ENCODE peak calls at places on chromosomes 1 and 21, in seven cellular contexts. F is right lobe of liver, Q is HFF-Myc, B is B cell, X is fibroblast of mammary gland, H is astrocyte of the cerebellum, O is MM.1S. V is an unnamed sample.

GRCh38 chr1:1397839-1398523 is 1.2 kb downstream of the CCNL2 start:
- DNase-seq in H (no peak), X (peak), Q (no peak), F (no peak), O (no peak), B (no peak), V (no peak)

GRCh38 chr1:1777950-1778826 is at the start of gene NADK:
- DNase-seq in O (peak), X (peak), H (no peak), F (peak), Q (no peak), B (peak), V (peak)

GRCh38 chr1:234108921-234109320 is 204.4 kb downstream of the SLC35F3 start:
- DNase-seq in Q (no peak), F (no peak), X (no peak), H (no peak), B (no peak), O (no peak), V (no peak)

GRCh38 chr1:156708245-156708661 is 2.9 kb upstream of the CRABP2 start:
- DNase-seq in O (no peak), B (no peak), X (peak), H (no peak), F (no peak), Q (no peak), V (no peak)

GRCh38 chr21:26147535-26147934 is 23.0 kb downstream of the APP start:
- DNase-seq in B (no peak), X (no peak), O (no peak), H (no peak), Q (no peak), F (no peak), V (no peak)

GRCh38 chr1:3625151-3625907 is 514 bp downstream of the TPRG1L start:
- DNase-seq in O (peak), Q (no peak), H (no peak), B (no peak), X (peak), F (peak), V (no peak)

GRCh38 chr1:167899253-167899681 is 14.7 kb downstream of the ADCY10 start:
- DNase-seq in B (no peak), Q (no peak), X (peak), F (peak), H (peak), O (no peak), V (peak)

GRCh38 chr1:114292194-114292593 is 138.5 kb upstream of the SYT6 start:
- DNase-seq in B (no peak), Q (no peak), H (no peak), O (no peak), F (no peak), X (no peak), V (no peak)

GRCh38 chr1:24248859-24249258 is 61.8 kb upstream of the IFNLR1 start:
- DNase-seq in B (no peak), X (no peak), H (no peak), Q (no peak), O (no peak), F (no peak), V (no peak)

GRCh38 chr1:57272150-57272549 is 151.7 kb downstream of the DAB1 start:
- DNase-seq in Q (no peak), O (no peak), H (no peak), F (no peak), X (no peak), B (no peak), V (no peak)

GRCh38 chr1:61201035-61201434 is 118.7 kb downstream of the NFIA start:
- DNase-seq in B (no peak), H (no peak), X (no peak), Q (no peak), F (no peak), O (no peak), V (no peak)

GRCh38 chr1:155816351-155816750 is 40.7 kb downstream of the GON4L start:
- DNase-seq in O (peak), F (no peak), B (no peak), X (no peak), H (no peak), Q (no peak), V (no peak)

GRCh38 chr1:226706664-226707063 is 32.4 kb downstream of the ITPKB start:
- DNase-seq in H (no peak), Q (no peak), B (no peak), F (no peak), X (no peak), O (no peak), V (no peak)

GRCh38 chr1:220698607-220699016 is 8.4 kb downstream of the C1orf115 start:
- DNase-seq in H (no peak), O (no peak), B (no peak), F (no peak), Q (no peak), X (no peak), V (no peak)

GRCh38 chr1:99465176-99465900 is 180.6 kb upstream of the PALMD start:
- DNase-seq in B (no peak), X (peak), H (peak), O (no peak), Q (peak), F (no peak), V (no peak)

GRCh38 chr1:166700696-166701095 is 138.6 kb upstream of the POGK start:
- DNase-seq in F (no peak), B (no peak), Q (no peak), X (no peak), H (no peak), O (no peak), V (no peak)

GRCh38 chr1:102550729-102551384 is 554.1 kb upstream of the OLFM3 start:
- DNase-seq in F (peak), B (no peak), Q (peak), O (peak), H (no peak), X (peak), V (no peak)

GRCh38 chr1:19493547-19493946 is 8.2 kb upstream of the CAPZB start:
- DNase-seq in Q (no peak), F (no peak), H (no peak), B (no peak), O (no peak), X (no peak), V (no peak)

GRCh38 chr1:150089846-150090520 is 22.4 kb downstream of the VPS45 start:
- DNase-seq in H (no peak), F (no peak), Q (no peak), O (no peak), B (no peak), X (no peak), V (no peak)

GRCh38 chr1:162200096-162200847 is 130.8 kb downstream of the NOS1AP start:
- DNase-seq in X (peak), H (no peak), F (no peak), O (no peak), Q (no peak), B (no peak), V (no peak)

GRCh38 chr1:169044296-169044695 is 62.2 kb upstream of the ATP1B1 start:
- DNase-seq in Q (no peak), F (no peak), O (peak), H (no peak), B (no peak), X (no peak), V (peak)

GRCh38 chr1:119779869-119780356 is 11.2 kb upstream of the HMGCS2 start:
- DNase-seq in Q (no peak), O (no peak), F (peak), H (no peak), B (no peak), X (peak), V (no peak)

GRCh38 chr1:221891708-221892107 is 149.8 kb upstream of the DUSP10 start:
- DNase-seq in Q (no peak), O (no peak), B (no peak), H (no peak), F (no peak), X (peak), V (no peak)

GRCh38 chr1:94973271-94973922 is 46.5 kb upstream of the CNN3 start:
- DNase-seq in O (no peak), X (no peak), F (no peak), Q (no peak), H (peak), B (no peak), V (no peak)

GRCh38 chr1:226325178-226325577 is 16.2 kb upstream of the LIN9 start:
- DNase-seq in Q (no peak), H (no peak), X (peak), O (no peak), B (no peak), F (no peak), V (no peak)

GRCh38 chr1:229408458-229409037 is 25.3 kb downstream of the ACTA1 start:
- DNase-seq in O (no peak), F (no peak), B (no peak), Q (no peak), X (no peak), H (no peak), V (no peak)

GRCh38 chr1:212431656-212432055 is 1.1 kb upstream of the NENF start:
- DNase-seq in B (no peak), X (no peak), F (no peak), O (no peak), Q (no peak), H (no peak), V (no peak)

GRCh38 chr1:217333939-217334338 is 297.0 kb downstream of the GPATCH2 start:
- DNase-seq in H (no peak), F (no peak), X (peak), O (peak), Q (no peak), B (no peak), V (peak)

GRCh38 chr1:16348414-16349182 is 3.7 kb downstream of the FBXO42 start:
- DNase-seq in B (no peak), H (peak), X (peak), O (no peak), F (no peak), Q (no peak), V (no peak)

GRCh38 chr1:178806665-178807300 is 64.1 kb downstream of the ANGPTL1 start:
- DNase-seq in F (no peak), Q (no peak), B (no peak), X (no peak), O (no peak), H (no peak), V (no peak)

GRCh38 chr1:215083408-215083961 is 948 bp downstream of the KCNK2 start:
- DNase-seq in F (no peak), O (no peak), B (no peak), X (peak), Q (no peak), H (no peak), V (no peak)

GRCh38 chr1:93705897-93706500 is 24.4 kb upstream of the BCAR3 start:
- DNase-seq in Q (no peak), X (peak), F (no peak), B (no peak), H (no peak), O (no peak), V (no peak)

GRCh38 chr21:45365608-45366241 is 39.2 kb upstream of the COL18A1 start:
- DNase-seq in Q (no peak), O (no peak), F (no peak), H (peak), X (peak), B (no peak), V (no peak)

GRCh38 chr21:41426656-41427311 is 745 bp downstream of the MX1 start:
- DNase-seq in B (no peak), Q (no peak), X (no peak), H (no peak), F (no peak), O (no peak), V (peak)

GRCh38 chr1:95084317-95085176 is 11.8 kb upstream of the ALG14 start:
- DNase-seq in H (no peak), X (peak), O (no peak), F (no peak), Q (peak), B (peak), V (peak)

GRCh38 chr1:96306809-96307208 is 414.8 kb upstream of the PTBP2 start:
- DNase-seq in B (no peak), X (peak), H (no peak), Q (no peak), F (no peak), O (no peak), V (no peak)

GRCh38 chr1:201730611-201731010 is 98.3 kb upstream of the IPO9 start:
- DNase-seq in Q (no peak), B (no peak), F (no peak), H (no peak), X (no peak), O (no peak), V (no peak)

GRCh38 chr1:9235123-9235513 is 544 bp downstream of the H6PD start:
- DNase-seq in F (no peak), X (peak), Q (no peak), H (no peak), B (peak), O (no peak), V (no peak)
- TF ChIP-seq CTCF in F (no peak), X (no peak), Q (no peak), H (no peak), B (no peak), O (no peak), V (no peak)

GRCh38 chr1:22654692-22655091 is 1.7 kb downstream of the C1QB start:
- DNase-seq in O (no peak), B (no peak), F (no peak), H (no peak), Q (no peak), X (no peak), V (no peak)
- TF ChIP-seq CTCF in O (no peak), B (no peak), F (no peak), H (peak), Q (peak), X (no peak), V (no peak)

GRCh38 chr1:31681421-31681820 is 22.4 kb downstream of the COL16A1 start:
- DNase-seq in B (no peak), Q (no peak), F (no peak), X (no peak), H (no peak), O (no peak), V (no peak)

GRCh38 chr1:31687601-31688000 is 16.2 kb downstream of the COL16A1 start:
- DNase-seq in O (no peak), B (no peak), X (no peak), Q (no peak), F (no peak), H (no peak), V (no peak)

GRCh38 chr1:31688233-31688918 is 15.4 kb downstream of the COL16A1 start:
- DNase-seq in F (no peak), O (no peak), Q (no peak), B (no peak), X (no peak), H (no peak), V (no peak)

GRCh38 chr1:31679676-31680230 is 24.1 kb downstream of the COL16A1 start:
- DNase-seq in Q (no peak), O (no peak), X (no peak), H (no peak), B (no peak), F (no peak), V (no peak)

GRCh38 chr1:31683997-31684396 is 19.8 kb downstream of the COL16A1 start:
- DNase-seq in B (no peak), F (no peak), O (peak), Q (no peak), X (no peak), H (no peak), V (peak)
- TF ChIP-seq CTCF in B (no peak), F (peak), O (peak), Q (peak), X (peak), H (peak), V (peak)

GRCh38 chr1:175376194-175376593 is 183.6 kb upstream of the KIAA0040 start:
- DNase-seq in O (peak), X (peak), F (no peak), Q (no peak), H (no peak), B (no peak), V (peak)
- TF ChIP-seq CTCF in O (peak), X (peak), F (no peak), Q (no peak), H (no peak), B (peak), V (peak)

DNA sequence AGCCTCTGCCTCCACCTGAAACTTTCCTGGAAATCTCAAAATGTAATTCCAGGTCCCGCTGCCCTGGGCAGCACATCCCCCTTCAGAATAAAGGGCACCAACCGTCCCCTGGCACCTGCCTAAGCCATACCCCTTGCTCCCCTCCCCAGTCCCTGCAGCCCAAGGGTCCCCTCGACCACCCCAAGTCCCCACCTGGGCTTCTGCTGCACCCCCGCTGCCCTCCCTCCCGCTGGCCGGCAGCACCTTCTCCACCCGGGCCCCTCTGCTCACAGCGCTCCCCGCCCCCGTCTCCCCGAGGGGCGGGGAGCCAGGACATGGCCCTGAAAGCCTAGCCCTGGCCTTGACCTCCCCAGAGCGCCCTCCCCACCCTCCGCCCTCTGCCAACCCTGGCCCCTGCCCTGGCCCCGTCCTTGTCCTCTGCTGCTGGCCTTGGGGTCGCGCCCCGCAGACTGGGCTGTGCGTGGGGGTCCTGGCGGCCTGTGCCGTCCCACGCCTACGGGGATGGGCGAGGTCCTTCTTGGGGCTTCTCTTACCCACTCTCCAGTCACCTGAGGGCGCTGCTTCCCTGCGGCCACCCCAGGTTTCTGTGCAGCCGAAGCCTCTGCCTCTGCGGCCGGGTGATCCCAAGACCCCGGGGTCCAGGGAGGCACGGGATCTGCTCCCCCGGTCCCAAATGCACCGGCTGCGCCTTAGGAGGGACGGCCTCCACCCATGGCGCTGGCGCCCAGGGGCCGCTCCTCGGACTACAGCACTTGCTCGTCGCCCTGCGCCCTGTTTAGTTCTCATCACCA is 41.7 kb downstream of the WDR4 start:
- DNase-seq in B (no peak), F (no peak), H (no peak), O (no peak), X (no peak), Q (no peak), V (peak)
- TF ChIP-seq CTCF in B (no peak), F (peak), H (no peak), O (no peak), X (no peak), Q (no peak), V (no peak)

GRCh38 chr21:30434033-30434631 is 4.1 kb downstream of the KRTAP13-4 start:
- DNase-seq in O (peak), H (peak), X (peak), F (no peak), Q (peak), B (no peak), V (no peak)
- TF ChIP-seq CTCF in O (peak), H (peak), X (peak), F (peak), Q (peak), B (peak), V (no peak)

GRCh38 chr1:84762664-84763063 is 72.4 kb upstream of the SSX2IP start:
- DNase-seq in Q (no peak), H (no peak), O (no peak), F (no peak), X (no peak), B (no peak), V (no peak)

GRCh38 chr1:84757301-84757700 is 67.0 kb upstream of the SSX2IP start:
- DNase-seq in X (no peak), O (no peak), F (no peak), H (no peak), B (no peak), Q (no peak), V (no peak)

GRCh38 chr1:84759756-84760155 is 69.5 kb upstream of the SSX2IP start:
- DNase-seq in O (no peak), H (no peak), Q (no peak), F (no peak), B (no peak), X (no peak), V (no peak)

GRCh38 chr1:84756455-84757082 is 66.3 kb upstream of the SSX2IP start:
- DNase-seq in B (no peak), F (no peak), X (no peak), Q (no peak), O (no peak), H (no peak), V (no peak)

DNA sequence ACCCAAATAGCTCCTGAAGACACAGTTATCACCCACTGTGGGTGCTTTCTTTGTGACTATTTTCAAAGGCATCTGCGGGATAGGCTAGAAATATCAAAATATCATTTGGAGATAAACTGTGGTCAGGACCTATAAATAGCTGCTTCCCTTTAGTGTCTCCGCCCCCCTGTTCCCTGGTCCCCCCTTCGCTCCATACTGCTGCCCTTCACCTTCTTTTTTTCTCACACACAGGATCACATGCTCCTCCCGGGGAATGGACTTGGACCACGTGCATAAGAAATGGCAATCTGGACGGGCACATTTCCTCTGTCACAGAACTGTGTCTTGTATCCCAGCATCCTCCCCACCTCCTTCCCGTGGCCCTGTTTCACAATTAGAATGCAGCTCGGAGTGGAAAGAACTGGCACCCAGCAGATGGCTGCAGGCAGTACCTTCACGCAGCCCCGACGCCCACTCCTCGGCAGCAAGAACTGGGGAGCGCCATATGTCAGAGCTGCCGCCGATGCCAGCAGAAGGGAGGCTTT is 68.8 kb upstream of the SSX2IP start:
- DNase-seq in H (no peak), F (no peak), X (no peak), B (no peak), O (no peak), Q (no peak), V (no peak)
- TF ChIP-seq CTCF in H (no peak), F (no peak), X (no peak), B (no peak), O (no peak), Q (no peak), V (no peak)

GRCh38 chr1:39177641-39178040 is 26.9 kb upstream of the MACF1 start:
- DNase-seq in H (no peak), O (no peak), F (no peak), Q (no peak), X (no peak), B (no peak), V (no peak)
- TF ChIP-seq CTCF in H (no peak), O (no peak), F (no peak), Q (no peak), X (no peak), B (no peak), V (no peak)

GRCh38 chr1:28668191-28668955 is at the start of gene GMEB1:
- DNase-seq in B (peak), X (peak), Q (peak), F (peak), H (peak), O (peak), V (peak)
- TF ChIP-seq CTCF in B (no peak), X (no peak), Q (no peak), F (no peak), H (no peak), O (no peak), V (no peak)

GRCh38 chr1:171985639-171986038 is 144.3 kb downstream of the DNM3 start:
- DNase-seq in H (no peak), B (no peak), X (no peak), F (no peak), O (no peak), Q (no peak), V (no peak)

GRCh38 chr1:171984850-171985485 is 143.7 kb downstream of the DNM3 start:
- DNase-seq in Q (no peak), F (no peak), O (peak), X (peak), B (no peak), H (no peak), V (peak)

GRCh38 chr1:171984262-171984661 is 143.0 kb downstream of the DNM3 start:
- DNase-seq in F (peak), O (no peak), H (no peak), X (peak), B (no peak), Q (no peak), V (no peak)

GRCh38 chr1:171988243-171988642 is 146.9 kb downstream of the DNM3 start:
- DNase-seq in X (no peak), O (no peak), B (no peak), Q (no peak), F (no peak), H (no peak), V (no peak)

DNA sequence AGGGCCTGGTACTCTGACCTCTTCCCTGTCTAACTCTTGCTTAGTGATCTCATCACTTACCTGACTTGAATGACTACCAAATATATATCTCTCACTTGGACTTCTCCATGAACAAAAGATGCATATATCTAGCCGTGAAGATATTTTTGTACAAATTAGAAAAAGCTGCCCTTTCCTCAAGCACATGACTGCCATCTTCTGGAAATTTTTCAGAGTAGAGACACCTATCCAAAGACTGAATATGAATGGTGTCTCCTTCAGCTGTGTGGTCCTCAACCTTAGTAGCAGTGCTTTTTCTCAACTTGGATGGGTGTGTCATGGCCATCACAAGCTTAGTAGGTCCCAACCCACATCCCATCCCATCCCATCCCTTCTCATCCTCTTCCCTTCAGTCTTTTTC is 142.3 kb downstream of the DNM3 start:
- DNase-seq in F (no peak), X (peak), H (peak), B (no peak), O (peak), Q (no peak), V (no peak)
- TF ChIP-seq CTCF in F (no peak), X (peak), H (peak), B (no peak), O (peak), Q (peak), V (no peak)

V was measured in GM13976.